ENCODE peak calls at places on chromosomes 12 and 14, in six cellular contexts. T is non-pigmented ciliary epithelial cell, W is BE2C, B is H7, L is NCI-H2171 treated with DMSO at 0.1 percent for 48 hours, S is NCI-H1436. A is an unnamed sample.

GRCh38 chr14:51328089-51328941 is 88.3 kb downstream of the TMX1 start:
- DNase-seq in L (no peak), T (no peak), S (no peak), W (no peak), B (no peak), A (no peak)

GRCh38 chr12:20455001-20455706 is 86.8 kb downstream of the PDE3A start:
- DNase-seq in W (no peak), L (no peak), S (no peak), B (no peak), T (no peak), A (no peak)

GRCh38 chr14:103698380-103699260 is 16.6 kb downstream of the XRCC3 start:
- DNase-seq in B (peak), S (no peak), W (peak), T (no peak), L (peak), A (no peak)

GRCh38 chr14:100982356-100982755 is 78.8 kb upstream of the RTL1 start:
- DNase-seq in W (no peak), T (no peak), L (no peak), S (no peak), B (no peak), A (no peak)

GRCh38 chr14:36844443-36844842 is 182.8 kb downstream of the PAX9 start:
- DNase-seq in L (no peak), S (no peak), T (no peak), B (peak), W (no peak), A (no peak)

GRCh38 chr12:67647547-67648305 is 819 bp upstream of the DYRK2 start:
- DNase-seq in T (peak), S (peak), W (peak), L (peak), B (peak), A (peak)

GRCh38 chr14:50943261-50943942 is 881 bp downstream of the PYGL start:
- DNase-seq in T (no peak), S (no peak), L (no peak), B (peak), W (no peak), A (no peak)

GRCh38 chr14:105088812-105089745 is 23.8 kb upstream of the GPR132 start:
- DNase-seq in S (no peak), L (peak), B (no peak), T (no peak), W (no peak), A (no peak)

A was measured in WERI-Rb-1.